ENCODE peak calls at places on chromosomes 5 and 9, in five cellular contexts. One of them, this sample, is unnamed.

GRCh38 chr5:145805819-145806218 is 29.3 kb downstream of the PRELID2 start:
- DNase-seq in activated T-helper 1 cell treated with anti-CD3 and anti-CD28 coated beads, Interleukin-2, amount 50 U/mL, for 16 hours: no peak
- DNase-seq in renal cortical epithelial cell: no peak
- DNase-seq in COR-L47: no peak
- DNase-seq in stimulated activated naive CD4-positive, alpha-beta T cell treated with Interleukin-2 at 50 U/mL for 16 hours: no peak
- DNase-seq in this sample: no peak

GRCh38 chr5:175344331-175345200 is 99.4 kb downstream of the DRD1 start:
- DNase-seq in activated T-helper 1 cell treated with anti-CD3 and anti-CD28 coated beads, Interleukin-2, amount 50 U/mL, for 16 hours: no peak
- DNase-seq in renal cortical epithelial cell: no peak
- DNase-seq in COR-L47: no peak
- DNase-seq in stimulated activated naive CD4-positive, alpha-beta T cell treated with Interleukin-2 at 50 U/mL for 16 hours: no peak
- DNase-seq in this sample: no peak

GRCh38 chr9:116978155-116978554 is 291.1 kb downstream of the TRIM32 start:
- DNase-seq in activated T-helper 1 cell treated with anti-CD3 and anti-CD28 coated beads, Interleukin-2, amount 50 U/mL, for 16 hours: no peak
- DNase-seq in renal cortical epithelial cell: peak; percentile 98
- DNase-seq in COR-L47: no peak
- DNase-seq in stimulated activated naive CD4-positive, alpha-beta T cell treated with Interleukin-2 at 50 U/mL for 16 hours: no peak
- DNase-seq in this sample: no peak

GRCh38 chr5:149450199-149450598 is 71.1 kb upstream of the IL17B start:
- DNase-seq in activated T-helper 1 cell treated with anti-CD3 and anti-CD28 coated beads, Interleukin-2, amount 50 U/mL, for 16 hours: no peak
- DNase-seq in renal cortical epithelial cell: no peak
- DNase-seq in COR-L47: no peak
- DNase-seq in stimulated activated naive CD4-positive, alpha-beta T cell treated with Interleukin-2 at 50 U/mL for 16 hours: no peak
- DNase-seq in this sample: no peak

GRCh38 chr9:20844916-20845315 is 160.9 kb downstream of the FOCAD start:
- DNase-seq in activated T-helper 1 cell treated with anti-CD3 and anti-CD28 coated beads, Interleukin-2, amount 50 U/mL, for 16 hours: no peak
- DNase-seq in renal cortical epithelial cell: no peak
- DNase-seq in COR-L47: no peak
- DNase-seq in stimulated activated naive CD4-positive, alpha-beta T cell treated with Interleukin-2 at 50 U/mL for 16 hours: no peak
- DNase-seq in this sample: no peak

GRCh38 chr9:77820293-77820954 is 172.3 kb upstream of the GNA14 start:
- DNase-seq in activated T-helper 1 cell treated with anti-CD3 and anti-CD28 coated beads, Interleukin-2, amount 50 U/mL, for 16 hours: no peak
- DNase-seq in renal cortical epithelial cell: peak; percentile 72
- DNase-seq in COR-L47: no peak
- DNase-seq in stimulated activated naive CD4-positive, alpha-beta T cell treated with Interleukin-2 at 50 U/mL for 16 hours: no peak
- DNase-seq in this sample: no peak

GRCh38 chr5:172840077-172840777 is 6.2 kb downstream of the ERGIC1 start:
- DNase-seq in activated T-helper 1 cell treated with anti-CD3 and anti-CD28 coated beads, Interleukin-2, amount 50 U/mL, for 16 hours: no peak
- DNase-seq in renal cortical epithelial cell: no peak
- DNase-seq in COR-L47: no peak
- DNase-seq in stimulated activated naive CD4-positive, alpha-beta T cell treated with Interleukin-2 at 50 U/mL for 16 hours: no peak
- DNase-seq in this sample: no peak

GRCh38 chr9:137455361-137455991 is 3.7 kb downstream of the NSMF start:
- DNase-seq in activated T-helper 1 cell treated with anti-CD3 and anti-CD28 coated beads, Interleukin-2, amount 50 U/mL, for 16 hours: no peak
- DNase-seq in renal cortical epithelial cell: no peak
- DNase-seq in COR-L47: no peak
- DNase-seq in stimulated activated naive CD4-positive, alpha-beta T cell treated with Interleukin-2 at 50 U/mL for 16 hours: no peak
- DNase-seq in this sample: no peak

GRCh38 chr5:80937591-80937990 is 22.6 kb upstream of the RASGRF2 start:
- DNase-seq in activated T-helper 1 cell treated with anti-CD3 and anti-CD28 coated beads, Interleukin-2, amount 50 U/mL, for 16 hours: no peak
- DNase-seq in renal cortical epithelial cell: no peak
- DNase-seq in COR-L47: no peak
- DNase-seq in stimulated activated naive CD4-positive, alpha-beta T cell treated with Interleukin-2 at 50 U/mL for 16 hours: no peak
- DNase-seq in this sample: no peak

GRCh38 chr5:177231479-177232250 is 71.9 kb downstream of the RAB24 start:
- DNase-seq in activated T-helper 1 cell treated with anti-CD3 and anti-CD28 coated beads, Interleukin-2, amount 50 U/mL, for 16 hours: no peak
- DNase-seq in renal cortical epithelial cell: no peak
- DNase-seq in COR-L47: no peak
- DNase-seq in stimulated activated naive CD4-positive, alpha-beta T cell treated with Interleukin-2 at 50 U/mL for 16 hours: no peak
- DNase-seq in this sample: no peak